ENCODE peak calls at places on chromosomes 16 and 17, in eight cellular contexts. P is prostate gland, R is B cell, L is AG04449, Y is mammary epithelial cell, Z is AG04450, O is neural progenitor cell, E is fibroblast of lung. F is an unnamed sample.

GRCh38 chr16:7363397-7364053 is 30.9 kb downstream of the RBFOX1 start:
- DNase-seq in P (no peak), R (no peak), L (no peak), Y (no peak), Z (no peak), O (peak; percentile 9), E (no peak), F (no peak)

GRCh38 chr16:66928702-66929388 is 3.5 kb upstream of the RRAD start:
- DNase-seq in P (no peak), R (no peak), L (no peak), Y (peak; percentile 32), Z (no peak), O (peak; percentile 58), E (peak; percentile 38), F (no peak)

GRCh38 chr17:78325076-78325712 is 34.7 kb downstream of the SOCS3 start:
- DNase-seq in P (no peak), R (no peak), L (no peak), Y (no peak), Z (no peak), O (peak; percentile 34), E (peak; percentile 55), F (no peak)

GRCh38 chr16:54266363-54266955 is 20.1 kb downstream of the IRX3 start:
- DNase-seq in P (no peak), R (no peak), L (no peak), Y (no peak), Z (no peak), O (no peak), E (peak; percentile 22), F (no peak)

GRCh38 chr17:48770954-48771353 is 42.4 kb upstream of the HOXB13 start:
- DNase-seq in P (no peak), R (no peak), L (no peak), Y (no peak), Z (no peak), O (no peak), E (no peak), F (no peak)

GRCh38 chr17:76909971-76910760 is 42.0 kb downstream of the MGAT5B start:
- DNase-seq in P (peak; percentile 17), R (no peak), L (no peak), Y (peak; percentile 44), Z (no peak), O (peak; percentile 91), E (peak; percentile 33), F (peak; percentile 64)

GRCh38 chr16:85029413-85029794 is 1.8 kb downstream of the KIAA0513 start:
- DNase-seq in P (peak; percentile 76), R (no peak), L (no peak), Y (peak; percentile 87), Z (no peak), O (no peak), E (peak; percentile 26), F (peak; percentile 79)

GRCh38 chr16:31455601-31456314 is 3.5 kb upstream of the ARMC5 start:
- DNase-seq in P (no peak), R (no peak), L (no peak), Y (no peak), Z (no peak), O (peak; percentile 51), E (no peak), F (no peak)

GRCh38 chr17:42301022-42301421 is 12.7 kb downstream of the STAT5A start:
- DNase-seq in P (no peak), R (no peak), L (no peak), Y (no peak), Z (no peak), O (no peak), E (no peak), F (no peak)

GRCh38 chr17:51165680-51166197 is 472 bp upstream of the NME2 start:
- DNase-seq in P (no peak), R (no peak), L (no peak), Y (no peak), Z (no peak), O (peak; percentile 48), E (no peak), F (no peak)

GRCh38 chr16:75109732-75110243 is 6.8 kb downstream of the LDHD start:
- DNase-seq in P (no peak), R (no peak), L (no peak), Y (peak; percentile 27), Z (no peak), O (no peak), E (no peak), F (no peak)

GRCh38 chr16:80060470-80060869 is 459.9 kb upstream of the MAF start:
- DNase-seq in P (no peak), R (no peak), L (no peak), Y (no peak), Z (no peak), O (no peak), E (no peak), F (no peak)

GRCh38 chr16:80804061-80804450 is 342 bp downstream of the CDYL2 start:
- DNase-seq in P (peak; percentile 24), R (peak; percentile 63), L (peak; percentile 2), Y (peak; percentile 31), Z (peak; percentile 30), O (no peak), E (peak; percentile 67), F (no peak)

GRCh38 chr17:32341141-32341856 is 674 bp downstream of the C17orf75 start:
- DNase-seq in P (no peak), R (peak; percentile 63), L (no peak), Y (peak; percentile 21), Z (no peak), O (no peak), E (peak; percentile 26), F (peak; percentile 52)

GRCh38 chr17:76132574-76133338 is 8.3 kb downstream of the FOXJ1 start:
- DNase-seq in P (peak; percentile 79), R (no peak), L (no peak), Y (peak; percentile 48), Z (no peak), O (peak; percentile 55), E (no peak), F (no peak)

DNA sequence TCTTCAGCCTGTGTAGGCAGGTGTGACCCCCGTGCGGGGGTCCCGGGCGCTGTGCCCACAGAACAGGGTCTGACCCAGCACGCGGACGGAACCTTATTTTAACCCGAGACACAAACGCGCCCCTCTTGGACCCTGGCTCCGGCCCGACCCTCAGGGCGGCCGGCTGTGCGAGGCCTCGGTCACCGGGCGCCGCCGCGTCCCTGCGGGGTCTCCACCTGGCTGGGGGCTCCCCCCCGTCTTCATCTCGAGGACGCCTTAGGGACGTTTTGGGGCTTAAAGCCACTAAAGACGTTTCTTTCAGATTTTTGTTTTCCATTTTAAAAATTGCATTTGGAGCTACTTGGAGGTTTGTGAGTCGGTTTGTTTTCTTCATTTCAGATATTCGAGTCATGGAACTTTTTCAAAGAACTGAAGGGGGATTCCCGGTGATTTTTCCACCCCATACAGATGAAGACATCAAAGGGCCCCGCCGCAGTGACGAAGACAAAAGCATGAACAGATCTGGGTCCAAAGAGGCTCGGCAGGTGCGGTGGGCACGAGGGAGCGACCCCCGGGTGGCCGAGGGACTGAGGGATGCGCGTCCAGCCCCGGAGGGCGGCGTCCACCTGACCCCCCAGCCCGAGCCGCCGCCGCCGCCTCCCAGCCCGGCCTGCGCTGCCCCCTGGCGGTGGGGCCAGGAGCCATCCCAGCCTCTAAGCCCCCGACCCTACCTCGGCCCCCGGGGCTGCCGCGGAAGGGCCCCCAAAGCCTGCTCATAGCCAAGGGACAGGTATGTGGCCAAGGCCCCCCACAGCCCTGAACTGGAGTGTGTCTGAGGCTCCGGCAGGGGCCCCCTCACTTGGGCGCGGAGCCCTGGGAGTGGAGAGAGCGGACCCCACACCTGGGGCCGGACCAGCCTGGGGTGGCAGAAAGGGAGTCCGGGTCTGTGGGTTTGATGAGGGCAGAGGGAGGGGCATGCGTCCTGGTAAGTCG is 3.8 kb upstream of the CD7 start:
- DNase-seq in P (no peak), R (peak; percentile 81), L (no peak), Y (no peak), Z (no peak), O (peak; percentile 63), E (no peak), F (peak; percentile 89)
- TF ChIP-seq CTCF in P (peak; percentile 95), R (peak; percentile 98), L (peak; percentile 63), Y (peak; percentile 42), Z (peak; percentile 61), O (peak; percentile 88), E (peak; percentile 64), F (peak; percentile 91)

GRCh38 chr17:29089601-29090044 is 46.7 kb downstream of the PIPOX start:
- DNase-seq in P (no peak), R (no peak), L (no peak), Y (no peak), Z (no peak), O (no peak), E (no peak), F (no peak)

GRCh38 chr17:29091591-29092291 is 48.8 kb downstream of the PIPOX start:
- DNase-seq in P (peak; percentile 62), R (no peak), L (no peak), Y (no peak), Z (no peak), O (no peak), E (no peak), F (no peak)

GRCh38 chr17:29094101-29094708 is 51.3 kb downstream of the PIPOX start:
- DNase-seq in P (no peak), R (no peak), L (no peak), Y (no peak), Z (no peak), O (no peak), E (no peak), F (no peak)

GRCh38 chr17:29093090-29093871 is 50.3 kb downstream of the PIPOX start:
- DNase-seq in P (no peak), R (no peak), L (no peak), Y (no peak), Z (no peak), O (no peak), E (no peak), F (no peak)

DNA sequence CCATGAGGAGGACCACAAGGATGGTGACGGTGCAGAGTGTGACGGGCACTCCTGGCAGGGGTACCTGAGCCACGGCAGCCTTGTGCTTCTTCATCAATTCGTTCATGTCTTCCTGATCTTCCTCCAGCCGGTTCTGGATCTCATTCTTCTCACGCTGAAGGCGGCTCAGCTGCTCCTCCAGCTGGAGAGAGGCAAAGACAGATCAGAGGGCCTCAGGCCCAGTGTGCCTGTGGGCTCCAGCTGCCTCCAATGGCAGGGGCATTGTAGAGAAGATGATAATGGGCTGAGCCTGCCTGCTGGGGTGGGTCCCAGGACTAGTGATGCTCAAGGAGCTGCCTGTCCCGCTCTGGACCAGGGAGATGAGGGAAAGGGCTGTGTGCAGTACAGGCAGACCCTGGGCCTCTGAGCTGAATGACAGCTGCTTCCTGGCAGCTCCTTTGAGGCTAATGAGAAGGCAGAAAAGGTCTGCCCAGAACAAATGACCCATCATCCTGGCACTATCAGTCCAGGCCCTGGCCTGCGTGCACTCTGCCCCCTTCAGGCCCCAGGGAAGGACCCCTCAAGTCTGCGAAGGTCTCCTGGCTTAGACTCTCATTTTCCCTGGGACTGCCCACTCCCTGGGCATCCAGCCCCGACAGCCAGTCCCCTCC is 47.9 kb downstream of the PIPOX start:
- DNase-seq in P (no peak), R (no peak), L (no peak), Y (no peak), Z (no peak), O (peak; percentile 48), E (no peak), F (no peak)
- TF ChIP-seq CTCF in P (no peak), R (no peak), L (no peak), Y (no peak), Z (no peak), O (peak; percentile 17), E (no peak), F (no peak)

GRCh38 chr16:82050506-82050905 is 15.5 kb downstream of the HSD17B2 start:
- DNase-seq in P (no peak), R (no peak), L (no peak), Y (no peak), Z (no peak), O (no peak), E (no peak), F (no peak)
- TF ChIP-seq CTCF in P (no peak), R (no peak), L (no peak), Y (no peak), Z (no peak), O (no peak), E (no peak), F (no peak)

GRCh38 chr16:50252874-50253510 is 13.4 kb upstream of the ADCY7 start:
- DNase-seq in P (no peak), R (no peak), L (no peak), Y (no peak), Z (no peak), O (no peak), E (no peak), F (no peak)
- TF ChIP-seq CTCF in P (no peak), R (no peak), L (no peak), Y (no peak), Z (no peak), O (no peak), E (no peak), F (no peak)